ENCODE peak calls at places on chromosomes 12 and 14, in four cellular contexts. U is HCT116, E is SK-N-SH, H is H1. C is an unnamed sample.
A peak's percentile ranks its signal among the peaks of the same experiment; 100 is the strongest.

GRCh38 chr12:68536885-68537284 is 73.8 kb upstream of the RAP1B start:
- DNase-seq in E (no peak), U (no peak), H (no peak), C (no peak)

GRCh38 chr12:49552425-49552824 is 13.6 kb downstream of the KCNH3 start:
- DNase-seq in U (no peak), E (peak; percentile 11), H (no peak), C (no peak)

GRCh38 chr12:131991816-131992430 is 42.2 kb downstream of the EP400 start:
- DNase-seq in E (no peak), H (peak; percentile 40), U (no peak), C (no peak)

GRCh38 chr12:60123443-60124000 is 527.7 kb downstream of the SLC16A7 start:
- DNase-seq in U (no peak), H (no peak), E (no peak), C (no peak)

GRCh38 chr12:124940393-124941169 is 26.1 kb upstream of the UBC start:
- DNase-seq in U (peak; percentile 86), E (peak; percentile 82), H (peak; percentile 88), C (peak; percentile 98)

GRCh38 chr12:124848621-124849380 is 14.9 kb downstream of the SCARB1 start:
- DNase-seq in H (no peak), U (no peak), E (no peak), C (no peak)

GRCh38 chr14:105979446-105979845 is 453.1 kb downstream of the TMEM121 start:
- DNase-seq in H (no peak), E (no peak), U (no peak), C (no peak)

GRCh38 chr14:84750284-84750683 is 779.7 kb upstream of the FLRT2 start:
- DNase-seq in E (no peak), U (no peak), H (no peak), C (no peak)

GRCh38 chr12:83313322-83313721 is 626.6 kb downstream of the TMTC2 start:
- DNase-seq in H (no peak), U (no peak), E (no peak), C (no peak)

GRCh38 chr12:122021822-122022392 is at the start of gene BCL7A:
- DNase-seq in U (peak; percentile 22), H (peak; percentile 68), E (peak; percentile 92), C (peak; percentile 79)
- TF ChIP-seq JUND in U (no peak), H (no peak), E (no peak), C (no peak)

GRCh38 chr12:75884465-75884985 is 147.1 kb downstream of the PHLDA1 start:
- DNase-seq in H (no peak), E (no peak), U (no peak), C (no peak)

GRCh38 chr12:75881910-75882309 is 149.7 kb downstream of the PHLDA1 start:
- DNase-seq in E (no peak), H (no peak), U (no peak), C (no peak)

GRCh38 chr12:75887979-75888378 is 143.6 kb downstream of the PHLDA1 start:
- DNase-seq in U (no peak), H (no peak), E (no peak), C (no peak)

GRCh38 chr12:75878382-75878720 is 153.2 kb downstream of the PHLDA1 start:
- DNase-seq in E (no peak), H (no peak), U (no peak), C (no peak)

DNA sequence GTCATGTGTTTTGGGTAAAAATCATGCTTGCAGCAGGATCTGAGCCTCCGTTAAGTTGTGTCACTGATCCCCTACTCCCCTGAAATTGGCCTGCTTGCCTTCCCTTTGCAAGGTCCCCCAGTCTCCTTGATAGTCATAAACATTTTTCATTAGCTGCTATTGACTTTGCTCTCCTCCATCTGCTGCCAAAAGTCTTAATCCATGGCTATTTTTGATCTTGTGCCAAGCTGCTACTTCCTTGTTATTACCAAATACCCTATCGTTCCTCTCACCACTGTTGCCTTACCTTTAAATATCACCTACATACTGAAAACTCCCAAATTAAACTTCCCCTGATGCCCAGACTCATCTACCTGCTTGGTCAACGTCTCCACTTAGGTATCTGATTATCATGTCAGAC is 148.3 kb downstream of the PHLDA1 start:
- DNase-seq in H (no peak), E (no peak), U (no peak), C (no peak)
- TF ChIP-seq JUND in H (no peak), E (no peak), U (no peak), C (no peak)

GRCh38 chr14:68042591-68043210 is 223.1 kb downstream of the RAD51B start:
- DNase-seq in H (no peak), U (no peak), E (no peak), C (peak; percentile 61)
- TF ChIP-seq JUND in H (no peak), U (no peak), E (no peak), C (no peak)

GRCh38 chr12:5480953-5481300 is 49.0 kb downstream of the NTF3 start:
- DNase-seq in H (peak; percentile 59), E (no peak), U (no peak), C (no peak)
- TF ChIP-seq JUND in H (no peak), E (no peak), U (no peak), C (no peak)

DNA sequence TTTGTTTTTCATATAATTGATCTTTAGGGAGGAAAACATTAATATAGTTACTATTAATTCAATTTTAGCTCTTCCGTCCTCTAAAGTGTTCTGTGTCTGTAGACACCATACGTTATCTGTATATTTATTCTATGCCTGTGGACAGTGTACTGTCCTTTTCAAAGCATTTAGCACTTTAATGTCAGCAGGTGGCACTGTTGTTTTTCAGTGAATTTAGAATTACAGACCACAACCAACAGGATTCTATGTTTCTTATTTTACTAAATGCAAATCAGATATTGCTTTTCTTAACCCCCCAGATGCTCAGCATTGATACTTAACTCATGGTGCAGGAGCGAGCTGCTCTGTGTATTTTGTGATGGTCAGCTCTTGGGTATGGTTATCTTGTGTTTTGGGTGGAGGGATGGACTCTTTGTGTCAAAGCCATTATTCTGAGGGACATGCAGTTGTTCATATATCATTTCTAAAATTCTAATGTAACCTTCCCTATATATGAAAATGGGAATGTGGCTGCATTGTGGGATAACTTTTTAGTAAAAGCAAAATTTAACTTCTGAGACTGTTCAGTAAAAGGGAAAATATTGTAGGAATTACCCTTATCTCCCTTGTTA is 65.2 kb downstream of the PAPOLA start:
- DNase-seq in U (no peak), E (no peak), H (no peak), C (peak; percentile 63)
- TF ChIP-seq JUND in U (no peak), E (no peak), H (no peak), C (no peak)

GRCh38 chr14:94593376-94593748 is 12.1 kb downstream of the SERPINA5 start:
- DNase-seq in H (no peak), U (no peak), E (no peak), C (no peak)
- TF ChIP-seq JUND in H (no peak), U (no peak), E (no peak), C (no peak)